ENCODE peak calls at places on chromosomes 7 and 10, in ten cellular contexts. W is Caco-2, M is fibroblast of pulmonary artery, A is right atrium auricular region, E is psoas muscle, O is pancreas, C is heart right ventricle, Z is A549, L is tibial artery, S is NB4. T is an unnamed sample.

GRCh38 chr7:4871056-4871680 is 9.3 kb upstream of the PAPOLB start:
- DNase-seq in M (no peak), A (no peak), E (no peak), L (no peak), C (no peak), W (no peak), Z (no peak), S (no peak), O (no peak), T (no peak)

GRCh38 chr7:151520419-151521229 is 929 bp upstream of the RHEB start:
- DNase-seq in E (peak), O (peak), L (peak), Z (no peak), A (no peak), W (peak), S (no peak), M (no peak), C (peak), T (peak)

GRCh38 chr7:134362587-134363483 is 46.1 kb upstream of the SLC35B4 start:
- DNase-seq in W (no peak), C (no peak), S (peak), O (no peak), E (no peak), M (peak), A (no peak), Z (no peak), L (no peak), T (no peak)

GRCh38 chr10:66714741-66715140 is 211.1 kb upstream of the LRRTM3 start:
- DNase-seq in L (no peak), C (no peak), S (no peak), W (no peak), E (no peak), M (no peak), O (no peak), Z (no peak), A (no peak), T (no peak)

GRCh38 chr7:151796091-151796870 is 80.6 kb downstream of the PRKAG2 start:
- DNase-seq in Z (peak), A (peak), M (no peak), W (no peak), S (no peak), E (peak), C (no peak), O (no peak), L (peak), T (peak)

GRCh38 chr7:48083114-48083830 is 5.8 kb upstream of the UPP1 start:
- DNase-seq in S (no peak), A (no peak), E (no peak), Z (no peak), W (no peak), O (no peak), L (no peak), C (no peak), M (peak), T (no peak)

GRCh38 chr10:119466655-119467054 is 75.9 kb downstream of the RGS10 start:
- DNase-seq in Z (no peak), W (no peak), M (no peak), C (no peak), L (no peak), S (no peak), A (no peak), O (no peak), E (no peak), T (no peak)

GRCh38 chr7:77757589-77757988 is 40.6 kb downstream of the TMEM60 start:
- DNase-seq in C (no peak), Z (no peak), L (no peak), S (no peak), E (no peak), A (no peak), O (no peak), M (no peak), W (no peak), T (no peak)

GRCh38 chr7:77281780-77282478 is 82.3 kb upstream of the FGL2 start:
- DNase-seq in M (no peak), E (no peak), C (peak), S (no peak), Z (no peak), L (peak), O (no peak), A (no peak), W (no peak), T (no peak)

GRCh38 chr10:83427101-83427500 is 712.2 kb upstream of the GHITM start:
- DNase-seq in Z (no peak), A (no peak), M (no peak), C (no peak), E (no peak), S (no peak), W (no peak), L (no peak), O (no peak), T (no peak)

GRCh38 chr10:48285710-48286109 is 11.2 kb upstream of the FRMPD2 start:
- DNase-seq in Z (no peak), A (no peak), O (no peak), S (no peak), C (no peak), E (no peak), W (no peak), L (no peak), M (no peak), T (no peak)

GRCh38 chr10:63256047-63256773 is 123.1 kb downstream of the NRBF2 start:
- DNase-seq in S (peak), C (no peak), Z (no peak), L (no peak), O (no peak), W (no peak), A (no peak), M (peak), E (no peak), T (no peak)

GRCh38 chr7:27697861-27698430 is 35.3 kb upstream of the HIBADH start:
- DNase-seq in S (peak), C (no peak), E (no peak), L (peak), M (no peak), Z (no peak), A (no peak), W (no peak), O (no peak), T (no peak)

GRCh38 chr7:4779118-4779517 is 3.7 kb downstream of the AP5Z1 start:
- DNase-seq in E (no peak), M (no peak), O (no peak), A (no peak), C (no peak), L (no peak), Z (no peak), S (no peak), W (no peak), T (no peak)

GRCh38 chr7:146654048-146654447 is 537.4 kb downstream of the CNTNAP2 start:
- DNase-seq in L (no peak), A (no peak), S (no peak), M (no peak), C (no peak), Z (no peak), W (no peak), O (no peak), E (no peak), T (no peak)

GRCh38 chr10:77504870-77505257 is 132.7 kb downstream of the KCNMA1 start:
- DNase-seq in Z (peak), C (no peak), A (no peak), W (peak), O (peak), S (no peak), E (no peak), L (no peak), M (no peak), T (no peak)

GRCh38 chr7:130831817-130832481 is 97.9 kb upstream of the KLF14 start:
- DNase-seq in A (no peak), L (no peak), W (peak), O (no peak), M (peak), E (no peak), S (peak), Z (peak), C (no peak), T (no peak)

GRCh38 chr10:45675388-45675787 is 2.8 kb upstream of the ZFAND4 start:
- DNase-seq in S (no peak), A (no peak), E (no peak), O (no peak), C (no peak), M (no peak), L (no peak), Z (no peak), W (no peak), T (no peak)

GRCh38 chr10:45673074-45673628 is 579 bp upstream of the ZFAND4 start:
- DNase-seq in S (no peak), O (peak), W (no peak), M (peak), L (no peak), C (peak), A (no peak), Z (no peak), E (peak), T (no peak)

GRCh38 chr10:45672201-45673073 is at the start of gene ZFAND4:
- DNase-seq in L (peak), C (peak), S (peak), M (peak), A (peak), O (peak), E (peak), Z (peak), W (peak), T (peak)
- TF ChIP-seq CTCF in L (peak), C (peak), S (peak), M (peak), A (peak), O (peak), E (peak), Z (peak), W (peak), T (peak)

GRCh38 chr10:112045885-112046284 is 137.7 kb downstream of the GPAM start:
- DNase-seq in E (no peak), O (no peak), A (no peak), S (no peak), M (no peak), C (no peak), L (no peak), Z (no peak), W (no peak), T (no peak)
- TF ChIP-seq CTCF in E (no peak), O (no peak), A (no peak), S (no peak), M (no peak), C (no peak), L (no peak), Z (no peak), W (no peak), T (no peak)

GRCh38 chr10:7458554-7458953 is 47.7 kb upstream of the SFMBT2 start:
- DNase-seq in W (no peak), M (peak), S (no peak), C (no peak), Z (no peak), E (no peak), O (no peak), A (no peak), L (no peak), T (no peak)
- TF ChIP-seq CTCF in W (no peak), M (no peak), S (no peak), C (no peak), Z (no peak), E (no peak), O (no peak), A (no peak), L (no peak), T (no peak)

GRCh38 chr10:69220510-69220909 is 378 bp downstream of the HKDC1 start:
- DNase-seq in L (no peak), M (no peak), A (no peak), E (no peak), W (no peak), Z (peak), C (no peak), S (no peak), O (no peak), T (no peak)

GRCh38 chr10:69220041-69220451 is at the start of gene HKDC1:
- DNase-seq in L (no peak), S (no peak), Z (peak), W (peak), E (no peak), A (no peak), O (peak), C (no peak), M (no peak), T (no peak)

GRCh38 chr10:69224862-69225657 is 4.9 kb downstream of the HKDC1 start:
- DNase-seq in M (no peak), L (no peak), W (no peak), S (peak), O (no peak), E (no peak), Z (no peak), A (no peak), C (no peak), T (no peak)

GRCh38 chr10:69223028-69223342 is 2.9 kb downstream of the HKDC1 start:
- DNase-seq in E (no peak), M (no peak), Z (no peak), W (no peak), L (no peak), A (no peak), C (no peak), O (no peak), S (no peak), T (no peak)

DNA sequence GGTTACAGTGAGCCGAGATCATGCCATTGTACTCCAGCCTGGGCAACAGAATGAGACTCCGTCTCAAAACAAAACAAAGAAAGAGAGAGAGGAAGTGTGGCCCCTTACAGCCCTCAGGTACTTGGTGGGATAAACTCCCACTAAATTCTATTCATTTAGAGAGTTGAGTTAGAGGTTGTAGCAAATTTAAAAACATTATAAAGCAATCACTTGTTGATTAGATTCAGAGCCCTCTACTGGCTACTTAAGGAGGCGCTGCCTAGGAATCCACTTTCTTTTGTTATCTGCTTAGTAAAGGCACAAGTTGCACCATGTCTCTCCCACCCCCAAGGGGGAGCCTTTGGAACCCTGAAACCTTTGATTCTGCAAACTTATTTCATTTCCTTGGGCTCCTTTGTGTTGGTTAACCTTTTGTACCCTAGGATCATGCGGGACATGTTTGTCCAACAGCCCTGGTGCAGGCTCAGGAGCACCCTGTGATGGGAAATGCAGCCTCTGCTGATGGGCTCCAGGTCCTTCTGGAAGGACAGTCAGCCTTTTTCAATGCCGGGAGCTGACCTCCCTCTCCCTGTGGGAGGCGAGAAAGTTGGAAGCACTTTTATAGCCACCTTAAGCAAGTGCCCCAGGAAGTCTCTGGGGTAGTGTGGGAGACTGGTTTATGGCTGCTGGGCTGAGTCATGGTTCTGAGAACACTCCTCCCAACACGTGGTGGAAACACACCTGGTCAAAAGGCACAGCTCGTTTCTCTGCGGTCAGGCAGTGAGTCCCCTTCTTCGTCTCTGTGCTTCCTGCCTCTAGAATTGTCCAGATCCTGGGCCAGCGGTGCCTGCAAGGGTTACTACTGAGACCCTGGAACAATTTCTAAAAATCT is 2.3 kb downstream of the HKDC1 start:
- DNase-seq in E (no peak), S (peak), M (peak), L (no peak), C (no peak), A (no peak), Z (peak), O (peak), W (peak), T (no peak)
- TF ChIP-seq CTCF in E (peak), S (peak), M (peak), L (peak), C (peak), A (no peak), Z (peak), O (peak), W (peak), T (peak)

DNA sequence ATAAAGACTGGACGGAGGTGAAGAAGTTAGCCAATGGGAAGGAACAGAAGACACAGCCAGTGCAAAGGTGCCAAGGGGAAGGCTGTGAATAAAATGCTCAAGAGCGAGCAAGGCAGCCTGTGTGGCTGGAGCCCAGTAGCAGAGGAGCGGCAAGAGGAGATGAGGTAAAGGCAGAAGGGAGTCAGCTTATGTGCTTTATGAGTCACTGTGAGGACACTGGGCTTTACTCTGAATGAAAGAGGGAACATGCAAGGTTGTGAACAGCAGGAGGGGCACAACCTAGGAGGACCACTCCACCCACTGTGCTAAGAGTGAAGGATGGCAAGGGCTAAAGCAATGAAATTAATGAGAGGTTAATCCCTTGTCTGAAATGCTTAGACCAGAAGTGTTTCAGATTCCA is 129.0 kb upstream of the ODAD2 start:
- DNase-seq in C (no peak), S (no peak), Z (no peak), E (no peak), A (no peak), W (no peak), L (no peak), M (no peak), O (no peak), T (no peak)
- TF ChIP-seq CTCF in C (no peak), S (no peak), Z (no peak), E (no peak), A (no peak), W (no peak), L (no peak), M (no peak), O (no peak), T (no peak)

DNA sequence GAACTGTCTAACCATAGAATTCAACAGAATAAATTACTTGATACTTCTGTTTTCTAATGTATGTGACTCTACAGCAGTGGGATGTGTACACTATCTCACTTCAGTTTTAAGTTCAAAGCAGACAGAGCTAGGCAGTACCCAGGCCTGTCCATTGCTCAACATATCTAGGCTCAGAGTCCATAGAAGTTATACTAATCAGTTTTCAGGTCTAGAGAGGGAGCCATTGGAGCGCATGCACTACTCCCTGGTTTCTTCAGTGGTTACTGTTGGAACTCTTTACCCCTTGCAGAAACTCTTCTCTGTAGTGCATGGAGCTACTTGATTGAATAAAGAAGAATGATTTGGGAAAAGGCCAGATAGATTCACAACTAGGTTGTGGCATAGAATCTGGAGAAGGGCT is 4.4 kb downstream of the CD36 start:
- DNase-seq in A (no peak), Z (no peak), W (peak), S (peak), L (no peak), O (no peak), E (no peak), C (no peak), M (no peak), T (no peak)
- TF ChIP-seq CTCF in A (no peak), Z (no peak), W (no peak), S (no peak), L (no peak), O (no peak), E (no peak), C (no peak), M (no peak), T (no peak)

DNA sequence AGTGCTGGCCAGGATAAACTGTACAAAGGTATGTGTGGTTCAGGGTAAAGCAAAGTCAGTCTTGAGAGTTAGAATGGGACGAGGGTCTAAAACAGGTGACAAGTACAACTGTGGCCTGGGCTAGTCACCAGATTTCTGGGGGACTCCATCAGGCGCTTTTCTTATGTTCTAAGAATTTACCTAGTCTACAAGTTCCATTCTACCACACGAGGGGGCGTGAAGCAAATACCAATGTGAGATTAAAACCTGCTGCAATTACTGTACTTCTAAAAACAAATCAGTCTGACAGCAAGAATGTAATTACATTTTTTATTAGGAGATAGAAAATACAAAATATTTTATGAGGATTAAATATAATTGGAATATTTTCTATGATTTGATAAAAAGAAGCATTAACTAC is 146.5 kb downstream of the ALOX5 start:
- DNase-seq in M (no peak), Z (no peak), C (no peak), S (no peak), W (no peak), O (no peak), A (no peak), L (no peak), E (no peak), T (no peak)
- TF ChIP-seq CTCF in M (no peak), Z (no peak), C (no peak), S (no peak), W (peak), O (no peak), A (no peak), L (no peak), E (no peak), T (no peak)

DNA sequence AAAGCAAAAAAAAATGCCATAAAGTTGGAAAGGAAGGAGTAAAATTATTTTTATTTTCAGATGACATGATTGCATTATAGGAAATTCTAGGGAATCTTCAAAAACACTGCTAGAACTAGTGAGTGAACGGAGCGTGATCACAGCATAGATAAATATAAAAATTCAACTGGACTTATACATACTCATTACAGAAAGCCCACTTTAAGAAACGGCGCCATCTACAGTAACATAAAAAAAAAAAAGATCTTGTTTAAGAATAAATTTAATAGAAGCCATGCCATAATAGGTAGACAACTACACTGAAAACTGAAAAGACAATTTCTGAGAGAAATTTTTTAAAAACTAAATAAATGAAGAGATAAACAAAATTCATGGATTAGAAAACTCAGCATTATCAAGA is 623.1 kb upstream of the MGMT start:
- DNase-seq in S (peak), O (no peak), Z (no peak), M (no peak), C (no peak), E (no peak), A (no peak), W (no peak), L (no peak), T (no peak)
- TF ChIP-seq CTCF in S (no peak), O (no peak), Z (no peak), M (no peak), C (peak), E (no peak), A (no peak), W (no peak), L (no peak), T (no peak)

T was measured in dorsolateral prefrontal cortex.